ENCODE peak calls at places on chromosomes 6 and 20, in nine cellular contexts. X is stimulated activated CD8-positive, alpha-beta memory T cell treated with anti-CD3 and anti-CD28 coated beads, Interleukin-7, amount 100 ng/mL, for 1 hour; V is mucosa of descending colon; C is cardiac muscle cell; T is cardiac fibroblast; N is heart right ventricle; F is AG08395; Q is stimulated activated CD4-positive, alpha-beta T cell treated with anti-CD3 and anti-CD28 coated beads, Interleukin-12 subunit alpha, Interleukin-12 subunit beta, amount 100 ng/mL, for 4 hours; H is CD8-positive, alpha-beta T cell. O is an unnamed sample.
A peak's percentile ranks its signal among the peaks of the same experiment; 100 is the strongest.

GRCh38 chr6:149497365-149497764 is 12.6 kb upstream of the ZC3H12D start:
- DNase-seq in C (no peak), T (no peak), H (no peak), X (no peak), F (no peak), Q (no peak), N (no peak), V (no peak), O (no peak)

GRCh38 chr20:39897058-39897457 is 792.0 kb downstream of the MAFB start:
- DNase-seq in F (peak; percentile 86), C (no peak), V (no peak), Q (no peak), X (no peak), N (no peak), H (no peak), T (no peak), O (no peak)

GRCh38 chr20:47825011-47825762 is 39.9 kb upstream of the SULF2 start:
- DNase-seq in X (no peak), N (no peak), F (no peak), C (no peak), T (no peak), V (no peak), Q (no peak), H (no peak), O (no peak)

GRCh38 chr20:4555188-4555893 is 166.4 kb upstream of the PRND start:
- DNase-seq in Q (no peak), H (no peak), V (no peak), N (no peak), C (no peak), X (no peak), F (peak; percentile 69), T (peak; percentile 21), O (no peak)

GRCh38 chr6:41780623-41781301 is at the start of gene PRICKLE4:
- DNase-seq in Q (peak; percentile 11), H (no peak), X (no peak), N (peak; percentile 73), F (peak; percentile 20), T (peak; percentile 69), C (peak; percentile 56), V (peak; percentile 75), O (peak; percentile 77)

GRCh38 chr6:95547043-95547442 is 30.3 kb upstream of the MANEA start:
- DNase-seq in N (no peak), C (no peak), Q (no peak), T (no peak), H (no peak), V (no peak), F (no peak), X (no peak), O (no peak)

GRCh38 chr6:42400031-42400760 is 51.5 kb downstream of the TRERF1 start:
- DNase-seq in V (no peak), N (no peak), X (no peak), F (no peak), Q (no peak), H (no peak), C (no peak), T (no peak), O (no peak)

GRCh38 chr6:80689700-80690099 is 583.2 kb downstream of the BCKDHB start:
- DNase-seq in F (no peak), Q (no peak), N (no peak), H (no peak), X (no peak), V (no peak), T (no peak), C (no peak), O (no peak)

GRCh38 chr6:43062818-43063217 is 3.4 kb downstream of the KLC4 start:
- DNase-seq in H (no peak), C (no peak), Q (no peak), X (no peak), V (no peak), N (no peak), T (no peak), F (no peak), O (no peak)

GRCh38 chr6:141752677-141753076 is 380.0 kb upstream of the GJE1 start:
- DNase-seq in V (no peak), X (no peak), Q (no peak), F (no peak), H (no peak), C (no peak), N (no peak), T (no peak), O (no peak)

GRCh38 chr20:53448875-53449274 is 144.8 kb downstream of the ZNF217 start:
- DNase-seq in Q (no peak), C (no peak), F (no peak), H (no peak), T (no peak), N (no peak), X (no peak), V (no peak), O (no peak)

GRCh38 chr6:145651988-145652387 is 83.3 kb downstream of the EPM2A start:
- DNase-seq in Q (no peak), H (no peak), N (no peak), C (no peak), X (no peak), F (no peak), V (no peak), T (no peak), O (no peak)

GRCh38 chr6:167210375-167211295 is 52.9 kb upstream of the GPR31 start:
- DNase-seq in T (peak; percentile 20), N (peak; percentile 11), X (no peak), Q (no peak), H (no peak), V (no peak), F (no peak), C (no peak), O (no peak)

GRCh38 chr6:18055714-18056382 is 66.6 kb downstream of the NHLRC1 start:
- DNase-seq in F (no peak), X (no peak), T (no peak), H (no peak), Q (no peak), N (no peak), V (no peak), C (no peak), O (no peak)

GRCh38 chr6:52233975-52234823 is 10.1 kb downstream of the IL17F start:
- DNase-seq in C (peak; percentile 58), H (no peak), Q (no peak), F (peak; percentile 78), V (peak; percentile 39), N (no peak), X (no peak), T (peak; percentile 38), O (no peak)

GRCh38 chr6:163364641-163365040 is 49.9 kb upstream of the QKI start:
- DNase-seq in H (no peak), C (no peak), Q (no peak), N (no peak), X (no peak), V (no peak), T (no peak), F (no peak), O (no peak)

GRCh38 chr6:35202066-35202546 is 11.7 kb upstream of the SCUBE3 start:
- DNase-seq in V (peak; percentile 37), N (peak; percentile 29), X (no peak), C (no peak), H (no peak), T (no peak), F (no peak), Q (no peak), O (no peak)

GRCh38 chr6:106114492-106114891 is 28.4 kb downstream of the PRDM1 start:
- DNase-seq in C (no peak), V (no peak), T (no peak), Q (peak; percentile 52), H (no peak), N (no peak), F (no peak), X (no peak), O (no peak)

GRCh38 chr20:48727226-48727625 is 100.6 kb downstream of the PREX1 start:
- DNase-seq in Q (no peak), T (no peak), C (no peak), F (no peak), X (no peak), N (no peak), V (no peak), H (no peak), O (no peak)

GRCh38 chr6:122931916-122932315 is 64.1 kb upstream of the CLVS2 start:
- DNase-seq in V (no peak), T (no peak), Q (no peak), C (no peak), H (no peak), X (no peak), F (no peak), N (no peak), O (no peak)

GRCh38 chr20:23691675-23692074 is 2.8 kb upstream of the CST4 start:
- DNase-seq in Q (no peak), V (no peak), H (no peak), C (no peak), F (no peak), N (no peak), X (no peak), T (no peak), O (no peak)

GRCh38 chr6:149965191-149966020 is 1.7 kb downstream of the ULBP1 start:
- DNase-seq in T (no peak), V (no peak), N (no peak), C (peak; percentile 27), F (peak; percentile 19), Q (peak; percentile 28), X (no peak), H (peak; percentile 37), O (no peak)

GRCh38 chr6:117601811-117602150 is 530 bp downstream of the GOPC start:
- DNase-seq in H (no peak), T (no peak), F (no peak), N (no peak), V (no peak), C (no peak), X (no peak), Q (no peak), O (no peak)

GRCh38 chr6:42100029-42100901 is 42.2 kb downstream of the C6orf132 start:
- DNase-seq in V (no peak), C (no peak), T (peak; percentile 78), F (no peak), X (no peak), N (no peak), Q (no peak), H (no peak), O (no peak)

GRCh38 chr20:5590899-5591298 is 159.3 kb upstream of the SHLD1 start:
- DNase-seq in C (no peak), N (no peak), X (no peak), V (no peak), H (no peak), F (no peak), Q (no peak), T (no peak), O (no peak)

GRCh38 chr6:33851959-33852358 is 48.2 kb upstream of the MLN start:
- DNase-seq in N (no peak), T (peak; percentile 35), V (peak; percentile 56), F (peak; percentile 53), C (peak; percentile 58), Q (no peak), H (no peak), X (no peak), O (no peak)

GRCh38 chr6:3324262-3324942 is 65.7 kb downstream of the PSMG4 start:
- DNase-seq in H (no peak), X (no peak), T (peak; percentile 81), F (peak; percentile 76), Q (no peak), C (no peak), N (peak; percentile 50), V (no peak), O (peak; percentile 53)

GRCh38 chr6:42899871-42900270 is 16.0 kb upstream of the PTCRA start:
- DNase-seq in X (no peak), F (no peak), T (no peak), N (no peak), C (no peak), V (no peak), H (no peak), Q (no peak), O (no peak)

GRCh38 chr6:126033696-126034095 is 47.4 kb downstream of the TRMT11 start:
- DNase-seq in H (no peak), N (peak; percentile 56), V (no peak), T (peak; percentile 94), Q (no peak), X (no peak), F (peak; percentile 87), C (peak; percentile 82), O (no peak)

GRCh38 chr20:50136822-50137599 is 16.5 kb downstream of the PEDS1 start:
- DNase-seq in T (no peak), Q (no peak), V (no peak), X (no peak), F (no peak), C (no peak), N (no peak), H (no peak), O (no peak)

GRCh38 chr20:47432251-47433210 is 69.2 kb upstream of the NCOA3 start:
- DNase-seq in F (no peak), T (no peak), C (no peak), X (no peak), H (no peak), N (no peak), V (no peak), Q (no peak), O (no peak)

O was measured in sciatic nerve.